ENCODE peak calls at places on chromosomes 16 and 17, in ten cellular contexts. Y is PC-9, M is lung, G is Peyer's patch, N is cardiac muscle cell, Z is uterus, T is left ventricle myocardium inferior, S is adrenal gland, U is thyroid gland, E is body of pancreas. W is an unnamed sample. For H3K9me3, the result is how much of the 10 kb centered on the place peaks cover.

GRCh38 chr16:69565611-69566436 is at the start of gene NFAT5:
- DNase-seq in Y (peak), M (peak), G (peak), N (peak), Z (peak), T (peak), S (peak), U (peak), E (peak), W (peak)

GRCh38 chr16:49487746-49488145 is 114.1 kb downstream of the C16orf78 start:
- DNase-seq in Y (no peak), M (no peak), G (no peak), N (no peak), Z (no peak), T (no peak), S (no peak), U (no peak), E (no peak), W (peak)

GRCh38 chr17:348692-349425 is 3.7 kb downstream of the RPH3AL start:
- DNase-seq in Y (no peak), M (peak), G (peak), N (no peak), Z (peak), T (peak), S (no peak), U (peak), E (peak), W (peak)

GRCh38 chr17:44007346-44008204 is 3.2 kb downstream of the NAGS start:
- DNase-seq in Y (no peak), M (no peak), G (peak), N (no peak), Z (no peak), T (peak), S (peak), U (no peak), E (no peak), W (peak)

GRCh38 chr17:5943991-5944390 is 126.2 kb upstream of the WSCD1 start:
- DNase-seq in Y (no peak), M (no peak), G (no peak), N (no peak), Z (no peak), T (no peak), S (no peak), U (no peak), E (no peak), W (no peak)

GRCh38 chr17:27751622-27752490 is 48.5 kb downstream of the NOS2 start:
- DNase-seq in Y (no peak), M (no peak), G (peak), N (no peak), Z (no peak), T (no peak), S (peak), U (no peak), E (no peak), W (no peak)

GRCh38 chr17:206941-207560 is 25.6 kb upstream of the DOC2B start:
- DNase-seq in Y (no peak), M (no peak), G (peak), N (no peak), Z (no peak), T (no peak), S (no peak), U (no peak), E (no peak), W (peak)

GRCh38 chr17:43406676-43407645 is 8.2 kb downstream of the ARL4D start:
- DNase-seq in Y (no peak), M (no peak), G (peak), N (no peak), Z (no peak), T (no peak), S (no peak), U (peak), E (no peak), W (no peak)

GRCh38 chr16:56616608-56617211 is 8.3 kb downstream of the MT2A start:
- DNase-seq in Y (no peak), M (no peak), G (no peak), N (no peak), Z (no peak), T (no peak), S (no peak), U (no peak), E (no peak), W (no peak)

GRCh38 chr17:5035356-5035755 is at the start of gene SLC52A1:
- DNase-seq in Y (no peak), M (no peak), G (peak), N (no peak), Z (no peak), T (no peak), S (no peak), U (peak), E (no peak), W (no peak)

GRCh38 chr17:78124081-78124835 is 4.3 kb downstream of the TMC6 start:
- DNase-seq in Y (no peak), M (no peak), G (no peak), N (no peak), Z (no peak), T (no peak), S (no peak), U (no peak), E (no peak), W (peak)

GRCh38 chr17:73307130-73307529 is 4.7 kb downstream of the CDC42EP4 start:
- DNase-seq in Y (peak), M (no peak), G (peak), N (no peak), Z (no peak), T (peak), S (peak), U (peak), E (peak), W (no peak)

GRCh38 chr16:76583466-76583865 is 306.3 kb downstream of the CNTNAP4 start:
- DNase-seq in Y (no peak), M (no peak), G (no peak), N (peak), Z (no peak), T (peak), S (peak), U (peak), E (peak), W (no peak)

GRCh38 chr17:30222741-30223175 is 12.7 kb downstream of the SLC6A4 start:
- DNase-seq in Y (no peak), M (no peak), G (peak), N (no peak), Z (no peak), T (no peak), S (no peak), U (no peak), E (no peak), W (peak)

GRCh38 chr16:17313085-17313611 is 157.6 kb downstream of the XYLT1 start:
- DNase-seq in Y (peak), M (no peak), G (no peak), N (no peak), Z (peak), T (no peak), S (peak), U (peak), E (peak), W (no peak)

GRCh38 chr16:30651124-30652004 is 604 bp downstream of the PRR14 start:
- DNase-seq in Y (peak), M (peak), G (peak), N (peak), Z (peak), T (peak), S (peak), U (peak), E (peak), W (peak)

GRCh38 chr17:81040791-81041337 is 5.9 kb downstream of the BAIAP2 start:
- DNase-seq in Y (no peak), M (no peak), G (no peak), N (no peak), Z (no peak), T (no peak), S (no peak), U (peak), E (no peak), W (no peak)
- TF ChIP-seq CTCF in Y (peak), M (peak), G (peak), N (peak), Z (no peak), T (peak), S (peak), U (no peak), E (no peak), W (peak)

DNA sequence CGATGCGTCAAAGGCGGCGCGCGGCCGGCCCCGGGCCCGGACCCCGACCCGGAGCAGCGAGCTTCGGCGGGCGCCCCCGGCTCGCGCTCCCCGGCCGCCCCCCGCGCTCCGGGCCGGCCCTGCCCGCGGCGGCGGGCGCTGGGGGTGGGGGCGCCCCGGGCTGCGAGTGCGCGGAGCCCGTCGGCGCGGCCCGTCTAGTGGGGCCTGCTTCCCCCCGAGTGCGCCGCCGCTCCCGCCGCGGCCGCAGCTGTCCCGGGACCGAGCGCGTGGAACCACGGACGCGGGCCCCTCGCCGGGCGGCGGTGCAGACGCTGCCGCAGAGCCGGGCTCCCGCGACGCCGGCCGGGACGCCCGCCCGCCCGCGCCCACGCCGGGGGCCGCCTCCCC is 308 bp downstream of the ADCY9 start:
- DNase-seq in Y (no peak), M (no peak), G (no peak), N (no peak), Z (no peak), T (peak), S (no peak), U (no peak), E (no peak), W (no peak)
- H3K4me3 ChIP-seq in Y (no peak), M (peak), G (peak), N (peak), Z (peak), T (peak), S (no peak), U (peak), E (peak), W (peak)

GRCh38 chr16:68553186-68553585 is 14.1 kb downstream of the ZFP90 start:
- DNase-seq in Y (no peak), M (no peak), G (no peak), N (no peak), Z (no peak), T (no peak), S (no peak), U (no peak), E (no peak), W (no peak)
- H3K9me3 ChIP-seq in Y (under half), M (under half), G (half or more), N (under half), Z (under half), T (half or more), S (under half), U (under half), E (under half), W (half or more)

GRCh38 chr16:4265676-4266075 is 7.1 kb downstream of the TFAP4 start:
- DNase-seq in Y (no peak), M (no peak), G (no peak), N (no peak), Z (no peak), T (no peak), S (no peak), U (peak), E (peak), W (no peak)

GRCh38 chr16:4264546-4264945 is 8.3 kb downstream of the TFAP4 start:
- DNase-seq in Y (no peak), M (no peak), G (no peak), N (no peak), Z (no peak), T (no peak), S (no peak), U (no peak), E (no peak), W (no peak)

GRCh38 chr16:4263504-4264436 is 9.1 kb downstream of the TFAP4 start:
- DNase-seq in Y (no peak), M (peak), G (peak), N (peak), Z (peak), T (peak), S (peak), U (no peak), E (peak), W (peak)

GRCh38 chr16:4270091-4270490 is 2.7 kb downstream of the TFAP4 start:
- DNase-seq in Y (no peak), M (no peak), G (no peak), N (no peak), Z (no peak), T (no peak), S (no peak), U (no peak), E (peak), W (no peak)

DNA sequence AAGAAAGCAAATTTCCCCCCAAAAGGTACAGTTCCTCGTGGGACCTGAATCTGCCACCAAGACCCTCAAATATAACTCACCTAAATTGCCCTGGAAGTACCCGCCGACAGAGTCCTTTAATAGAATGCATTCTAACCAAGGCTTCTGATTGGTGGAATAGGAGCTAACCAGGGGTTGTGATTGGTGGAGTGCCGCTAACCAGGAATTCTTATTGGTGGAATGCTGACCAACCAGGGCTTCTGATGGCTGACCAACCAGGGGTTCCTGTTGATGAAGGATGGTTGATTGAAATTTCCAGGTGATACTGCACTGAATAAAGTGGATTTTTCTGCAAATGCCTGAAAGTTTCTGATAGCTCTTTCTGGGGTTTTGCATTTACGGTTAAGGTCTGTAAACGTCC is 6.5 kb downstream of the TFAP4 start:
- DNase-seq in Y (no peak), M (no peak), G (no peak), N (no peak), Z (no peak), T (no peak), S (no peak), U (no peak), E (no peak), W (no peak)
- TF ChIP-seq CTCF in Y (no peak), M (no peak), G (no peak), N (no peak), Z (no peak), T (no peak), S (no peak), U (no peak), E (no peak), W (no peak)

GRCh38 chr17:38867179-38867994 is 2.5 kb upstream of the LASP1 start:
- DNase-seq in Y (peak), M (peak), G (no peak), N (peak), Z (peak), T (peak), S (peak), U (peak), E (peak), W (no peak)
- H3K4me3 ChIP-seq in Y (peak), M (no peak), G (peak), N (peak), Z (peak), T (peak), S (peak), U (no peak), E (no peak), W (peak)

W was measured in spleen.